ENCODE peak calls at places on chromosomes 4 and X, in eight cellular contexts. K is GM23338, F is heart left ventricle, Q is pancreas, I is psoas muscle, C is right lobe of liver, V is ascending aorta, E is upper lobe of right lung. O is an unnamed sample.

GRCh38 chr4:166165829-166166420 is 292.9 kb downstream of the TLL1 start:
- DNase-seq in C (no peak), V (no peak), E (no peak), K (peak), F (no peak), I (no peak), Q (no peak), O (no peak)

GRCh38 chr4:23956601-23957364 is 66.9 kb upstream of the PPARGC1A start:
- DNase-seq in C (no peak), K (no peak), I (no peak), Q (no peak), V (no peak), F (no peak), E (no peak), O (no peak)

GRCh38 chr4:26372525-26373172 is 51.8 kb downstream of the RBPJ start:
- DNase-seq in I (no peak), V (no peak), K (peak), C (no peak), F (peak), E (no peak), Q (no peak), O (no peak)

GRCh38 chr4:117474987-117475386 is 389.6 kb upstream of the TRAM1L1 start:
- DNase-seq in E (no peak), I (no peak), F (no peak), Q (no peak), C (no peak), V (no peak), K (no peak), O (no peak)

GRCh38 chr4:25810016-25810415 is 52.8 kb downstream of the SEL1L3 start:
- DNase-seq in K (no peak), E (no peak), Q (no peak), F (no peak), V (no peak), C (no peak), I (no peak), O (peak)

GRCh38 chr4:101818362-101818761 is 27.8 kb downstream of the BANK1 start:
- DNase-seq in E (no peak), I (no peak), V (no peak), C (no peak), F (no peak), Q (no peak), K (no peak), O (no peak)

GRCh38 chr4:100372432-100372831 is 145.4 kb downstream of the EMCN start:
- DNase-seq in Q (no peak), I (no peak), K (peak), E (no peak), F (no peak), V (no peak), C (no peak), O (no peak)

GRCh38 chr4:42844422-42844821 is 48.1 kb upstream of the GRXCR1 start:
- DNase-seq in V (no peak), E (no peak), K (no peak), Q (no peak), C (no peak), F (no peak), I (no peak), O (no peak)

GRCh38 chr4:55124337-55125076 is 888 bp downstream of the KDR start:
- DNase-seq in V (no peak), E (peak), K (peak), I (no peak), F (peak), Q (no peak), C (no peak), O (no peak)

GRCh38 chr4:57191523-57192034 is 81.4 kb upstream of the IGFBP7 start:
- DNase-seq in F (no peak), I (no peak), C (no peak), Q (peak), V (no peak), K (peak), E (no peak), O (no peak)

GRCh38 chr4:3871181-3871852 is 105.1 kb downstream of the ADRA2C start:
- DNase-seq in I (no peak), K (peak), C (no peak), V (no peak), F (no peak), E (peak), Q (peak), O (no peak)

GRCh38 chr4:56311299-56311975 is 75.9 kb downstream of the AASDH start:
- DNase-seq in E (no peak), Q (no peak), V (no peak), C (no peak), K (no peak), F (no peak), I (no peak), O (peak)

GRCh38 chr4:7904942-7905341 is 34.7 kb downstream of the AFAP1 start:
- DNase-seq in V (no peak), K (no peak), Q (no peak), E (no peak), F (no peak), I (no peak), C (no peak), O (no peak)

GRCh38 chr4:122687450-122688121 is 44.9 kb upstream of the BBS12 start:
- DNase-seq in V (no peak), F (no peak), K (no peak), I (no peak), E (no peak), Q (no peak), C (no peak), O (no peak)

GRCh38 chrX:136619889-136620505 is 28.0 kb upstream of the CD40LG start:
- DNase-seq in I (no peak), F (no peak), E (no peak), C (no peak), Q (no peak), K (no peak), V (no peak), O (no peak)

GRCh38 chrX:130024127-130024526 is 41.7 kb downstream of the BCORL1 start:
- DNase-seq in F (peak), C (peak), E (peak), V (peak), Q (peak), K (peak), I (peak), O (peak)

GRCh38 chr4:8840006-8840793 is 31.4 kb downstream of the HMX1 start:
- DNase-seq in V (peak), I (no peak), C (peak), K (peak), F (no peak), Q (no peak), E (peak), O (peak)

GRCh38 chr4:102608190-102608589 is 107.0 kb downstream of the NFKB1 start:
- DNase-seq in I (no peak), V (no peak), E (no peak), F (no peak), C (no peak), K (no peak), Q (no peak), O (no peak)

GRCh38 chrX:38804481-38805293 is 3.4 kb downstream of the MID1IP1 start:
- DNase-seq in Q (peak), V (peak), I (peak), E (peak), K (peak), F (peak), C (peak), O (peak)

GRCh38 chrX:136694491-136695087 is 46.6 kb downstream of the CD40LG start:
- DNase-seq in E (no peak), V (no peak), C (no peak), I (no peak), K (peak), Q (no peak), F (no peak), O (no peak)

GRCh38 chr4:19298998-19299397 is 952.7 kb upstream of the SLIT2 start:
- DNase-seq in I (no peak), F (no peak), K (no peak), V (no peak), C (no peak), E (no peak), Q (no peak), O (no peak)

GRCh38 chrX:38616904-38617303 is 55.6 kb downstream of the TSPAN7 start:
- DNase-seq in I (no peak), K (no peak), C (no peak), F (no peak), V (no peak), Q (no peak), E (no peak), O (no peak)

GRCh38 chrX:123814343-123814742 is 45.5 kb upstream of the XIAP start:
- DNase-seq in Q (no peak), F (no peak), E (no peak), V (no peak), C (no peak), I (no peak), K (no peak), O (no peak)

GRCh38 chr4:72767903-72768817 is 199.1 kb upstream of the ADAMTS3 start:
- DNase-seq in C (no peak), K (no peak), F (no peak), Q (no peak), E (no peak), I (no peak), V (no peak), O (no peak)

GRCh38 chr4:5638976-5639375 is 69.4 kb downstream of the EVC2 start:
- DNase-seq in I (no peak), F (no peak), V (no peak), K (no peak), Q (no peak), E (no peak), C (no peak), O (no peak)

GRCh38 chrX:70453024-70453618 is 8.5 kb downstream of the DLG3 start:
- DNase-seq in Q (no peak), K (no peak), E (no peak), V (no peak), F (no peak), I (no peak), C (no peak), O (no peak)
- H3K4me3 ChIP-seq in Q (peak), K (peak), E (peak), V (peak), F (peak), I (peak), C (no peak), O (peak)

GRCh38 chr4:94458682-94459081 is 6.9 kb downstream of the PDLIM5 start:
- DNase-seq in Q (no peak), K (no peak), V (no peak), E (no peak), F (no peak), C (no peak), I (no peak), O (no peak)
- H3K27ac ChIP-seq in Q (no peak), K (no peak), V (no peak), E (no peak), F (peak), C (no peak), I (peak), O (peak)

GRCh38 chr4:164997324-164997723 is 19.9 kb upstream of the TRIM61 start:
- DNase-seq in I (no peak), F (no peak), E (no peak), V (no peak), Q (no peak), K (peak), C (no peak), O (no peak)
- TF ChIP-seq CTCF in I (no peak), F (no peak), E (no peak), V (no peak), Q (no peak), K (peak), C (no peak), O (no peak)

GRCh38 chr4:113758361-113758760 is 3.2 kb downstream of the CAMK2D start:
- DNase-seq in Q (no peak), I (no peak), V (no peak), K (no peak), C (no peak), F (no peak), E (no peak), O (no peak)
- H3K4me3 ChIP-seq in Q (no peak), I (peak), V (peak), K (no peak), C (no peak), F (peak), E (peak), O (peak)

DNA sequence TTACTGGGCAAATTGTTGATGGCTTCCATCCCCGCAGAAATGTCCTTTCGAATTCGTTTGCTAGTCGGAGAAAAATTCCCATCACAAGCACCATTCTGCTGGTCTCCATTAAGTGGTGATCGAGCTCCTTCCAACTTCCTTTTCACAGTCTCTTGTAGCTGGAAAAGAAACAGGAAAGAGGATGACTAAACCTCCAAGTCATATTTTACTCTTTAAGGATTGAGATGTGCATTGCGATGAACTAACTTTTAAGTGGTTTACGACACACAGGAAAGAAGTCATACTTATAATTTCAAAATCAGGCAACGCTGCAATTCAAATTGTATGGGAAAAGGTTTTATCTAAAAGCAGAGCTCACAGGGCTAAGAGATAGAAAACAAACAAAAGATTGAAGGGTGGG is 225.2 kb downstream of the MGST2 start:
- DNase-seq in F (no peak), C (no peak), E (no peak), I (no peak), Q (no peak), V (no peak), K (no peak), O (no peak)
- H3K27ac ChIP-seq in F (no peak), C (no peak), E (no peak), I (no peak), Q (no peak), V (no peak), K (no peak), O (no peak)

GRCh38 chr4:155419266-155419665 is 42.5 kb upstream of the MAP9 start:
- DNase-seq in V (no peak), F (no peak), E (no peak), K (no peak), Q (no peak), I (no peak), C (no peak), O (no peak)
- TF ChIP-seq CTCF in V (no peak), F (no peak), E (no peak), K (no peak), Q (no peak), I (no peak), C (no peak), O (no peak)

O was measured in coronary artery.